ENCODE peak calls at places on chromosomes 2 and 18, in eight cellular contexts. One of them, this sample, is unnamed.

GRCh38 chr18:8830067-8831060 is 125.0 kb downstream of the MTCL1 start:
- DNase-seq in breast epithelium: no peak
- DNase-seq in A549: no peak
- DNase-seq in right lobe of liver: no peak
- DNase-seq in tibial nerve: no peak
- DNase-seq in transverse colon: no peak
- DNase-seq in endothelial cell of umbilical vein: no peak
- DNase-seq in testis: no peak
- DNase-seq in this sample: no peak

GRCh38 chr2:155600914-155601760 is 731.4 kb downstream of the NR4A2 start:
- DNase-seq in right lobe of liver: no peak
- DNase-seq in transverse colon: no peak
- DNase-seq in A549: no peak
- DNase-seq in endothelial cell of umbilical vein: no peak
- DNase-seq in tibial nerve: no peak
- DNase-seq in breast epithelium: no peak
- DNase-seq in testis: no peak
- DNase-seq in this sample: no peak

GRCh38 chr2:71951067-71951436 is 196.6 kb downstream of the CYP26B1 start:
- DNase-seq in endothelial cell of umbilical vein: no peak
- DNase-seq in testis: no peak
- DNase-seq in transverse colon: no peak
- DNase-seq in right lobe of liver: no peak
- DNase-seq in A549: no peak
- DNase-seq in tibial nerve: no peak
- DNase-seq in breast epithelium: no peak
- DNase-seq in this sample: no peak

GRCh38 chr2:39386064-39386463 is 51.0 kb downstream of the MAP4K3 start:
- DNase-seq in tibial nerve: no peak
- DNase-seq in testis: no peak
- DNase-seq in endothelial cell of umbilical vein: no peak
- DNase-seq in transverse colon: no peak
- DNase-seq in A549: no peak
- DNase-seq in breast epithelium: no peak
- DNase-seq in right lobe of liver: no peak
- DNase-seq in this sample: no peak

GRCh38 chr2:130884013-130884412 is 47.3 kb downstream of the ARHGEF4 start:
- DNase-seq in A549: no peak
- DNase-seq in right lobe of liver: no peak
- DNase-seq in endothelial cell of umbilical vein: no peak
- DNase-seq in tibial nerve: no peak
- DNase-seq in transverse colon: no peak
- DNase-seq in testis: no peak
- DNase-seq in breast epithelium: no peak
- DNase-seq in this sample: no peak

GRCh38 chr2:119609337-119609736 is 65.1 kb downstream of the CFAP221 start:
- DNase-seq in tibial nerve: no peak
- DNase-seq in testis: no peak
- DNase-seq in transverse colon: no peak
- DNase-seq in endothelial cell of umbilical vein: no peak
- DNase-seq in right lobe of liver: no peak
- DNase-seq in A549: no peak
- DNase-seq in breast epithelium: no peak
- DNase-seq in this sample: no peak

GRCh38 chr2:63048367-63049171 is 2.1 kb upstream of the OTX1 start:
- DNase-seq in transverse colon: no peak
- DNase-seq in A549: no peak
- DNase-seq in right lobe of liver: no peak
- DNase-seq in testis: no peak
- DNase-seq in endothelial cell of umbilical vein: peak
- DNase-seq in tibial nerve: no peak
- DNase-seq in breast epithelium: no peak
- DNase-seq in this sample: no peak

GRCh38 chr2:145593991-145594702 is 1074.2 kb upstream of the ZEB2 start:
- DNase-seq in testis: no peak
- DNase-seq in endothelial cell of umbilical vein: peak
- DNase-seq in transverse colon: no peak
- DNase-seq in A549: peak
- DNase-seq in breast epithelium: no peak
- DNase-seq in tibial nerve: no peak
- DNase-seq in right lobe of liver: no peak
- DNase-seq in this sample: no peak

GRCh38 chr2:62465741-62466500 is 40.1 kb downstream of the TMEM17 start:
- DNase-seq in testis: no peak
- DNase-seq in transverse colon: no peak
- DNase-seq in breast epithelium: no peak
- DNase-seq in A549: no peak
- DNase-seq in endothelial cell of umbilical vein: peak
- DNase-seq in tibial nerve: no peak
- DNase-seq in right lobe of liver: no peak
- DNase-seq in this sample: no peak

GRCh38 chr2:43519711-43520221 is 76.1 kb downstream of the THADA start:
- DNase-seq in A549: peak
- DNase-seq in transverse colon: no peak
- DNase-seq in tibial nerve: no peak
- DNase-seq in endothelial cell of umbilical vein: peak
- DNase-seq in testis: no peak
- DNase-seq in right lobe of liver: no peak
- DNase-seq in breast epithelium: no peak
- DNase-seq in this sample: peak

GRCh38 chr2:128301501-128301966 is 17.1 kb downstream of the HS6ST1 start:
- DNase-seq in right lobe of liver: peak
- DNase-seq in A549: no peak
- DNase-seq in endothelial cell of umbilical vein: no peak
- DNase-seq in tibial nerve: no peak
- DNase-seq in transverse colon: no peak
- DNase-seq in testis: no peak
- DNase-seq in breast epithelium: no peak
- DNase-seq in this sample: no peak
- H3K27ac ChIP-seq in right lobe of liver: no peak
- H3K27ac ChIP-seq in A549: no peak
- H3K27ac ChIP-seq in endothelial cell of umbilical vein: no peak
- H3K27ac ChIP-seq in tibial nerve: peak
- H3K27ac ChIP-seq in transverse colon: peak
- H3K27ac ChIP-seq in testis: no peak
- H3K27ac ChIP-seq in breast epithelium: peak
- H3K27ac ChIP-seq in this sample: no peak

DNA sequence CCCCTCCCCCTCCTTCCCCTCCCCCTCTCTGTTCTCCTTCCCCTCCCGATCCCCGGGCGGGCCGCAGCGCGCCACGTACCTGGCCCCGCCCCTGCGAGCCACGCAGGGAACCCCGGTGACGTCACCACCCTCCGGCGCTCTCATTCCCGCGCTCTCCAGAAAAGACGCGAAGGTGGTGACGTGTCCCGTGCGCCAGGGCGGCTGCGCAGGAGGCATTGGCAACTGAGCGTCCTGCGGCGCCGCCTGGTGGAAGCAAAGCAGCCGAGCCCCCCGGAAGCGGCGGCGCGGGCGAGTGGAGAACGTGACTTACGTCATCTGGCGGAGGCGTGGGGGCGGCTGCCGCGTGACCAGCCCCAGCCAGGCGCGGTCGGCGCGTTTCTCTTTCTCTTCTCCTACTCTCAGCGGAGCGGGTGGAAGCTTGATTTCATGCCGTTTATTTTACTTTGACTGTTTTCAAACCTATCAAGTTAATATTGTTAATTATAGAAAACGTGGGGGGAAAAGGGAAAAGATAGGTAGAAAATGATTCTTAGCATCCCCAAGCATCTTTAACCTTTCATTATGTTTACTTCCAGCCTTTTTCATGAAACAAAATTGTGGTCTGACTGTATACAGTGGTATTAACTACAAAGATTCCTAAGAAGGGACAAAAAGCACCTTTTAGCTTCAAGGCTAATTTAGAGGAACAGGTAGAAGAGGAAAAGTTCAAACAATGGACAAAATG is 48.1 kb downstream of the C2orf42 start:
- DNase-seq in A549: peak
- DNase-seq in tibial nerve: peak
- DNase-seq in breast epithelium: peak
- DNase-seq in endothelial cell of umbilical vein: peak
- DNase-seq in testis: peak
- DNase-seq in right lobe of liver: peak
- DNase-seq in transverse colon: peak
- DNase-seq in this sample: peak
- TF ChIP-seq POLR2A in A549: peak
- TF ChIP-seq POLR2A in tibial nerve: peak
- TF ChIP-seq POLR2A in breast epithelium: peak
- TF ChIP-seq POLR2A in endothelial cell of umbilical vein: no peak
- TF ChIP-seq POLR2A in testis: peak
- TF ChIP-seq POLR2A in right lobe of liver: no peak
- TF ChIP-seq POLR2A in transverse colon: peak
- TF ChIP-seq POLR2A in this sample: peak

GRCh38 chr2:151268085-151268484 is 6.4 kb upstream of the RBM43 start:
- DNase-seq in A549: no peak
- DNase-seq in testis: no peak
- DNase-seq in transverse colon: no peak
- DNase-seq in endothelial cell of umbilical vein: no peak
- DNase-seq in right lobe of liver: no peak
- DNase-seq in breast epithelium: no peak
- DNase-seq in tibial nerve: no peak
- DNase-seq in this sample: no peak

GRCh38 chr2:151271824-151272223 is 10.2 kb upstream of the RBM43 start:
- DNase-seq in A549: no peak
- DNase-seq in breast epithelium: no peak
- DNase-seq in tibial nerve: no peak
- DNase-seq in endothelial cell of umbilical vein: no peak
- DNase-seq in transverse colon: no peak
- DNase-seq in testis: no peak
- DNase-seq in right lobe of liver: no peak
- DNase-seq in this sample: no peak

GRCh38 chr2:151267537-151267936 is 5.9 kb upstream of the RBM43 start:
- DNase-seq in right lobe of liver: no peak
- DNase-seq in testis: no peak
- DNase-seq in tibial nerve: no peak
- DNase-seq in endothelial cell of umbilical vein: no peak
- DNase-seq in A549: no peak
- DNase-seq in transverse colon: no peak
- DNase-seq in breast epithelium: no peak
- DNase-seq in this sample: no peak

GRCh38 chr2:151275291-151275690 is 13.6 kb upstream of the RBM43 start:
- DNase-seq in breast epithelium: no peak
- DNase-seq in endothelial cell of umbilical vein: no peak
- DNase-seq in testis: no peak
- DNase-seq in right lobe of liver: no peak
- DNase-seq in tibial nerve: no peak
- DNase-seq in transverse colon: no peak
- DNase-seq in A549: no peak
- DNase-seq in this sample: no peak

DNA sequence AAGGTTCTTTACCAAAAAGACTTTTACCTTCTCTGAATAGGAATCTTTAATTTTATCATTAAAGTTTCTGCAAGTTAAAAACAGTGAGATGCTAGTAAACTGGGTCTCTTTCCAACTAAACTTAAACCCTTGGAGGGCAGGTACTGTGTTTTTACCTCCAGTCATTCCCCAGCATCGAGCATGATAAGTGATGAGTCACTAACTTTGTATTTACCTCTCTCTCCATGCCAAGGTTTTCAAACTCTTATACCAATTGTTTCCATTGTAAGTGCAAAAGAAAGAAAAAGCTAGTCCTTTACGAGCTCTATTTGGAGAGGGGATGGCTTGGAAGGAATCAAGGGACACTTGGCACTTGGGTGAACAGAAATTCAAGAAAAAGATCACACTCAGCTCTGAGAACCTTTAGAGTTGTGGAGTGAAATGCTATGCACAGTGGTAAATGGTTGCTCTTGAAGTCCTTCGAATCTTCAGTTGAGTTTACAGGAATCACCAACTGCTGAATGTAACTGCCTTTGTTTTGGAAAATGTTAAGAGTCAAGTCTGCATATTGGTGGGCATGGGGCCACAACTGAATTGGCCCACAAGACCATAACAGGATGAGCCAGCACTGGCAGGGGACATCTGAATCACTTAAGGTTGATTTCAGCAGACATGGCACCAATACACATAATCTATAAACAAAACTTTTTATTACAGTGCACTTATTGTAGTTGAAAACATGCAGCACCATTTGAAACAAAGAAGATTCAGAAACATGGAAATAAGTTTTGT is 8.3 kb upstream of the RBM43 start:
- DNase-seq in right lobe of liver: no peak
- DNase-seq in transverse colon: no peak
- DNase-seq in A549: no peak
- DNase-seq in endothelial cell of umbilical vein: no peak
- DNase-seq in testis: no peak
- DNase-seq in breast epithelium: no peak
- DNase-seq in tibial nerve: no peak
- DNase-seq in this sample: no peak
- H3K27ac ChIP-seq in right lobe of liver: no peak
- H3K27ac ChIP-seq in transverse colon: no peak
- H3K27ac ChIP-seq in A549: no peak
- H3K27ac ChIP-seq in endothelial cell of umbilical vein: no peak
- H3K27ac ChIP-seq in testis: no peak
- H3K27ac ChIP-seq in breast epithelium: no peak
- H3K27ac ChIP-seq in tibial nerve: no peak
- H3K27ac ChIP-seq in this sample: no peak

GRCh38 chr2:28868611-28869010 is 1.5 kb downstream of the TRMT61B start:
- DNase-seq in testis: no peak
- DNase-seq in endothelial cell of umbilical vein: no peak
- DNase-seq in transverse colon: no peak
- DNase-seq in right lobe of liver: no peak
- DNase-seq in breast epithelium: no peak
- DNase-seq in tibial nerve: no peak
- DNase-seq in A549: no peak
- DNase-seq in this sample: no peak

GRCh38 chr2:28869494-28870145 is 489 bp downstream of the TRMT61B start:
- DNase-seq in breast epithelium: no peak
- DNase-seq in endothelial cell of umbilical vein: no peak
- DNase-seq in tibial nerve: no peak
- DNase-seq in right lobe of liver: peak
- DNase-seq in testis: no peak
- DNase-seq in A549: no peak
- DNase-seq in transverse colon: peak
- DNase-seq in this sample: no peak

GRCh38 chr2:28871620-28872019 is 1.5 kb upstream of the TRMT61B start:
- DNase-seq in breast epithelium: no peak
- DNase-seq in transverse colon: no peak
- DNase-seq in A549: no peak
- DNase-seq in tibial nerve: no peak
- DNase-seq in testis: no peak
- DNase-seq in right lobe of liver: no peak
- DNase-seq in endothelial cell of umbilical vein: no peak
- DNase-seq in this sample: no peak

DNA sequence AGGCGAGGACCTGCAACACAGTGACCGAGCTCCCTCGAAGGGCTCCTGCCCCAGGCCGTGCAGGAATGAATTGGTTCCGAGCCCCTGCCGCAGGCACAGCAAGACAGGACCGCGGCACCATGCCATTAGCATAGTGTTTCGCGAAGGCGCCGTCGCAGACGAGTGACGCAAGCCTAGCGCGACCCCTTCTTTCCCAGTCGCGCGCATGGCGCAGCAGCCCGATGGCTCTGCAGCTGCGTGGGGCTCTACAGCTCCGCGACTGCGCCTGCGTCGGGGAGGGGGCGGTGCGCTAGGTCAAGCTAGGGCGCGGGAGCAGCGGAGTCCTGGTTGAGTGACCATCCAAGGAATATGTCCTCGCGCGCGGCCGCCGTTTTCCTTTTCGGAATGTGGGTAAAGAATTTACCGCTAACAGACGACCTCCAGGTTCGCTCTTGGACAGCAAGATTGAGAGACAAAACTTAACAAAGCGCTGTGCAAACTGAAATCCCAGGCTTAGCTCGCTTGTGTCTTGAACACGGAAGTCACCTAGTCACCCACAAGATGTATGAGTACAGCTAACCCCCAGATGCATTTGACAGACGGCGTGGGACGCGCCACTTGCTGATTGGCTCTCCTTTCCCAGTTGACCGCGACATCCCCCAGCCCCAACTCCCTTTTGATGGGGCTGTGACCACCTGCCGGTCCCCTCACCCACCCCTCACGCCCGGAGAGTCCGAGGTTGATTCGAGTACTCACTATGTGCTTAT is at the start of gene TRMT61B:
- DNase-seq in right lobe of liver: peak
- DNase-seq in testis: peak
- DNase-seq in A549: peak
- DNase-seq in endothelial cell of umbilical vein: peak
- DNase-seq in tibial nerve: peak
- DNase-seq in transverse colon: peak
- DNase-seq in breast epithelium: peak
- DNase-seq in this sample: peak
- TF ChIP-seq POLR2A in right lobe of liver: peak
- TF ChIP-seq POLR2A in testis: no peak
- TF ChIP-seq POLR2A in A549: peak
- TF ChIP-seq POLR2A in endothelial cell of umbilical vein: peak
- TF ChIP-seq POLR2A in tibial nerve: peak
- TF ChIP-seq POLR2A in transverse colon: peak
- TF ChIP-seq POLR2A in breast epithelium: peak
- TF ChIP-seq POLR2A in this sample: no peak

This sample was measured in stomach.